ENCODE peak calls at places on chromosome 13, in ten cellular contexts. J, F, Z, L, Y, A, V, U, W and Q are unnamed samples.

GRCh38 chr13:51594432-51594831 is 10.2 kb downstream of the WDFY2 start:
- DNase-seq in V (no peak), Z (no peak), L (no peak), J (no peak), U (no peak), F (no peak), W (no peak), Y (no peak), A (no peak), Q (no peak)

GRCh38 chr13:23671367-23671766 is 101.2 kb downstream of the TNFRSF19 start:
- DNase-seq in J (no peak), A (peak), V (no peak), L (no peak), U (no peak), Y (no peak), F (peak), W (no peak), Z (peak), Q (no peak)

GRCh38 chr13:85631801-85632200 is 167.4 kb downstream of the SLITRK6 start:
- DNase-seq in Y (no peak), L (no peak), V (no peak), Z (peak), A (no peak), U (no peak), J (no peak), W (no peak), F (no peak), Q (no peak)

GRCh38 chr13:109494955-109495354 is 291.4 kb downstream of the IRS2 start:
- DNase-seq in L (no peak), U (peak), Y (no peak), A (peak), Z (peak), F (peak), W (no peak), J (peak), V (no peak), Q (no peak)

GRCh38 chr13:50319603-50320296 is 304.5 kb downstream of the KCNRG start:
- DNase-seq in Y (no peak), L (no peak), F (peak), J (no peak), Z (peak), V (no peak), A (peak), U (peak), W (no peak), Q (no peak)

GRCh38 chr13:113176822-113177221 is 18.4 kb downstream of the PROZ start:
- DNase-seq in J (no peak), L (no peak), A (no peak), W (no peak), Y (no peak), V (no peak), F (no peak), U (no peak), Z (no peak), Q (no peak)

GRCh38 chr13:30255696-30256095 is 51.7 kb downstream of the KATNAL1 start:
- DNase-seq in A (no peak), Z (peak), L (no peak), W (no peak), F (peak), Y (no peak), V (no peak), J (no peak), U (no peak), Q (no peak)

GRCh38 chr13:75495938-75496337 is 14.0 kb upstream of the TBC1D4 start:
- DNase-seq in V (no peak), Y (no peak), L (no peak), W (no peak), Z (peak), F (peak), A (peak), J (no peak), U (no peak), Q (peak)

GRCh38 chr13:23350009-23350408 is 83.5 kb downstream of the SACS start:
- DNase-seq in Y (no peak), Z (peak), W (no peak), A (no peak), L (no peak), U (peak), J (no peak), F (no peak), V (no peak), Q (no peak)

GRCh38 chr13:80408270-80408669 is 67.3 kb upstream of the SPRY2 start:
- DNase-seq in L (peak), W (no peak), Y (no peak), Z (no peak), A (no peak), J (no peak), U (peak), F (no peak), V (no peak), Q (no peak)

GRCh38 chr13:71860547-71861131 is 6.4 kb downstream of the DACH1 start:
- DNase-seq in U (no peak), Y (no peak), Z (no peak), J (no peak), L (no peak), W (no peak), A (no peak), V (no peak), F (no peak), Q (no peak)

GRCh38 chr13:35857769-35858168 is 273.4 kb downstream of the DCLK1 start:
- DNase-seq in U (no peak), L (no peak), Z (peak), J (no peak), Y (peak), A (no peak), F (no peak), V (no peak), W (no peak), Q (no peak)

GRCh38 chr13:87889241-87889640 is 218.1 kb downstream of the SLITRK5 start:
- DNase-seq in W (no peak), U (no peak), A (no peak), Z (no peak), L (no peak), Y (no peak), J (no peak), V (no peak), F (no peak), Q (no peak)

GRCh38 chr13:21929400-21929799 is 258.5 kb downstream of the FGF9 start:
- DNase-seq in U (no peak), W (no peak), Z (no peak), J (no peak), L (no peak), V (no peak), Y (no peak), A (no peak), F (no peak), Q (no peak)
- TF ChIP-seq CTCF in U (no peak), W (no peak), Z (no peak), J (no peak), L (no peak), V (no peak), Y (no peak), A (no peak), F (no peak), Q (no peak)

DNA sequence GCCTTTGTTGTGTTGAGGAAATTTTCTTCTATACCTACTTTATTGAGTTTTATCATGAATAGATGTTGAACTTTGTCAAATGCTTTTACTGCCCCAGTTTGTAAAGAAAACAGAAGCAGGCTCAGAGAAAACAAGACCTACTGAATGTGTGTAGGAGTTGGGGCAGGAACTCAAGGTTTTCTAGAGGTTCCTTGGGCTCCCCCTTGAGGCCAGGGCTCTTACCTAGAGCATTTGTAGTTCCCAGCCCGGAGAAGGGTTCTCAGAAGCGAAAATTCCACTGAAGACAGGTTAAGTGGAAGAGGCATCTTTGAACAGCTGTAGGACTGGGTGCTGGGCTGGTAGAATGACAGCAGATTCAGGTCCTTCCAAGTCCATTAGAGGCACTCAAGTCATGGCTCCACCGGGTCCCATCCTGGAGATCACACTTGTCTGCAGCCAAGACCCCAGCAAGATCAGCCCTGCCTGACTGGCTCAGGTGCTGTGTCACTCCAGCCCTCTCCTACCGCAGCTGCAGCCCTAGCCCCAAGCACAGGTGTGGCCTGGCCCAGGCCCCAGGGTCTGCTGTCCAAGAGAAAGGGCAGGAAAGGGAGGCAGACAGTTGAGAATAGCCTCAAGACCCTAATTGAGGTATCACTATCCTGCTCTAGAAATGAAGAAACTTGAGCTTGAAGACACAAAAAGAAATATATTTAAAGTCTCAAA is 425.5 kb downstream of the PCDH20 start:
- DNase-seq in V (no peak), W (no peak), U (peak), L (no peak), Z (no peak), A (no peak), Y (no peak), J (peak), F (no peak), Q (no peak)
- TF ChIP-seq CTCF in V (no peak), W (no peak), U (no peak), L (peak), Z (no peak), A (no peak), Y (no peak), J (peak), F (no peak), Q (no peak)

GRCh38 chr13:73103238-73103637 is 44.4 kb downstream of the KLF5 start:
- DNase-seq in J (no peak), L (no peak), F (no peak), U (no peak), W (no peak), Y (no peak), Z (no peak), A (no peak), V (no peak), Q (no peak)
- TF ChIP-seq CTCF in J (no peak), L (no peak), F (no peak), U (no peak), W (no peak), Y (no peak), Z (no peak), A (no peak), V (no peak), Q (no peak)

GRCh38 chr13:27650312-27650711 is 28.6 kb downstream of the POLR1D start:
- DNase-seq in W (no peak), J (peak), Y (no peak), U (no peak), L (no peak), Z (no peak), F (no peak), A (no peak), V (no peak), Q (no peak)
- TF ChIP-seq CTCF in W (no peak), J (no peak), Y (no peak), U (no peak), L (no peak), Z (no peak), F (no peak), A (no peak), V (no peak), Q (no peak)

GRCh38 chr13:110565296-110565695 is 3.8 kb upstream of the RAB20 start:
- DNase-seq in W (no peak), A (no peak), L (no peak), F (no peak), Y (no peak), U (no peak), V (no peak), J (no peak), Z (no peak), Q (no peak)
- TF ChIP-seq CTCF in W (no peak), A (no peak), L (no peak), F (no peak), Y (peak), U (no peak), V (no peak), J (peak), Z (no peak), Q (no peak)

GRCh38 chr13:100987993-100988392 is 313.4 kb upstream of the TMTC4 start:
- DNase-seq in J (peak), W (no peak), A (no peak), Z (peak), U (peak), V (no peak), L (no peak), Y (peak), F (peak), Q (no peak)
- TF ChIP-seq CTCF in J (peak), W (no peak), A (peak), Z (peak), U (no peak), V (no peak), L (no peak), Y (no peak), F (peak), Q (peak)

GRCh38 chr13:91699863-91700262 is 301.4 kb downstream of the GPC5 start:
- DNase-seq in V (no peak), W (no peak), A (no peak), F (no peak), U (no peak), J (no peak), Z (no peak), L (no peak), Y (no peak), Q (no peak)
- TF ChIP-seq CTCF in V (no peak), W (no peak), A (no peak), F (no peak), U (no peak), J (no peak), Z (no peak), L (no peak), Y (no peak), Q (no peak)